ENCODE peak calls at places on chromosomes 13 and 19, in six cellular contexts. G, V, I, R, K and H are unnamed samples.

GRCh38 chr13:33870046-33870668 is 52.2 kb downstream of the RFC3 start:
- DNase-seq in G (no peak), V (peak; percentile 68), I (no peak), R (no peak), K (no peak), H (no peak)

GRCh38 chr13:67554296-67554695 is 324.2 kb upstream of the PCDH9 start:
- DNase-seq in G (no peak), V (no peak), I (no peak), R (no peak), K (no peak), H (no peak)

GRCh38 chr19:2475018-2475701 is 767 bp upstream of the GADD45B start:
- DNase-seq in G (peak; percentile 74), V (peak; percentile 78), I (peak; percentile 82), R (peak; percentile 64), K (peak; percentile 71), H (peak; percentile 88)

GRCh38 chr13:112204881-112205327 is 138.0 kb downstream of the SOX1 start:
- DNase-seq in G (peak; percentile 48), V (no peak), I (no peak), R (no peak), K (no peak), H (no peak)

GRCh38 chr13:69474286-69474685 is 633.3 kb upstream of the ATXN8OS start:
- DNase-seq in G (no peak), V (no peak), I (no peak), R (no peak), K (no peak), H (no peak)

GRCh38 chr13:112104873-112105234 is 37.9 kb downstream of the SOX1 start:
- DNase-seq in G (no peak), V (no peak), I (peak; percentile 33), R (no peak), K (no peak), H (no peak)

GRCh38 chr13:106963151-106963550 is 395.2 kb upstream of the ARGLU1 start:
- DNase-seq in G (no peak), V (no peak), I (no peak), R (no peak), K (no peak), H (no peak)

GRCh38 chr13:113120300-113121182 is 2.1 kb upstream of the F10 start:
- DNase-seq in G (no peak), V (peak; percentile 52), I (no peak), R (peak; percentile 13), K (no peak), H (peak; percentile 51)

GRCh38 chr19:34336781-34337271 is 28.2 kb upstream of the GPI start:
- DNase-seq in G (no peak), V (no peak), I (no peak), R (no peak), K (no peak), H (no peak)

GRCh38 chr13:92802776-92803175 is 423.8 kb upstream of the GPC6 start:
- DNase-seq in G (no peak), V (no peak), I (no peak), R (no peak), K (no peak), H (no peak)

GRCh38 chr19:46009530-46010510 is 13.0 kb downstream of the PGLYRP1 start:
- DNase-seq in G (peak; percentile 62), V (peak; percentile 72), I (peak; percentile 74), R (peak; percentile 61), K (peak; percentile 74), H (peak; percentile 80)

GRCh38 chr19:32969549-32969948 is 2.2 kb downstream of the CEP89 start:
- DNase-seq in G (no peak), V (no peak), I (peak; percentile 53), R (no peak), K (no peak), H (peak; percentile 65)

GRCh38 chr13:110683203-110683883 is 22.6 kb downstream of the CARS2 start:
- DNase-seq in G (no peak), V (no peak), I (no peak), R (no peak), K (no peak), H (no peak)

GRCh38 chr13:51317262-51317661 is 22.2 kb upstream of the SERPINE3 start:
- DNase-seq in G (no peak), V (no peak), I (no peak), R (no peak), K (no peak), H (no peak)

GRCh38 chr13:91024157-91024792 is 323.2 kb upstream of the MIR17HG start:
- DNase-seq in G (no peak), V (no peak), I (no peak), R (no peak), K (no peak), H (no peak)

GRCh38 chr19:33134571-33135041 is 2.7 kb downstream of the WDR88 start:
- DNase-seq in G (no peak), V (no peak), I (no peak), R (no peak), K (no peak), H (peak; percentile 78)

GRCh38 chr13:28349901-28350654 is 144.8 kb downstream of the FLT1 start:
- DNase-seq in G (peak; percentile 36), V (no peak), I (no peak), R (no peak), K (no peak), H (no peak)

GRCh38 chr19:3201911-3202310 is 16.2 kb downstream of the NCLN start:
- DNase-seq in G (no peak), V (no peak), I (no peak), R (no peak), K (no peak), H (no peak)

GRCh38 chr13:100573121-100573520 is 15.5 kb downstream of the GGACT start:
- DNase-seq in G (peak; percentile 55), V (peak; percentile 65), I (peak; percentile 77), R (peak; percentile 58), K (peak; percentile 75), H (no peak)

GRCh38 chr19:13098291-13099072 is 4.2 kb downstream of the LYL1 start:
- DNase-seq in G (no peak), V (no peak), I (peak; percentile 78), R (no peak), K (peak; percentile 58), H (no peak)

GRCh38 chr13:78762825-78763224 is 103.9 kb upstream of the OBI1 start:
- DNase-seq in G (no peak), V (no peak), I (no peak), R (no peak), K (no peak), H (no peak)

GRCh38 chr13:107927557-107927956 is 287.8 kb downstream of the LIG4 start:
- DNase-seq in G (no peak), V (no peak), I (no peak), R (no peak), K (no peak), H (no peak)

GRCh38 chr13:37640499-37640898 is 41.9 kb upstream of the POSTN start:
- DNase-seq in G (no peak), V (no peak), I (no peak), R (no peak), K (no peak), H (no peak)

GRCh38 chr13:50421457-50422130 is 406.4 kb downstream of the KCNRG start:
- DNase-seq in G (no peak), V (no peak), I (no peak), R (no peak), K (no peak), H (no peak)

GRCh38 chr19:52592301-52592700 is 22.2 kb downstream of the ZNF701 start:
- DNase-seq in G (no peak), V (no peak), I (no peak), R (no peak), K (no peak), H (no peak)

GRCh38 chr13:68927387-68928026 is 1180.1 kb upstream of the ATXN8OS start:
- DNase-seq in G (no peak), V (no peak), I (no peak), R (no peak), K (no peak), H (no peak)

GRCh38 chr13:62125451-62125850 is 709.8 kb upstream of the PCDH20 start:
- DNase-seq in G (no peak), V (no peak), I (no peak), R (no peak), K (no peak), H (no peak)

GRCh38 chr13:39777527-39778061 is 122.1 kb downstream of the COG6 start:
- DNase-seq in G (peak; percentile 31), V (no peak), I (no peak), R (no peak), K (no peak), H (no peak)
- TF ChIP-seq CTCF in G (peak; percentile 13), V (peak; percentile 8), I (no peak), R (no peak), K (no peak), H (no peak)

GRCh38 chr19:18427080-18427751 is 8.0 kb downstream of the SSBP4 start:
- DNase-seq in G (no peak), V (no peak), I (peak; percentile 68), R (peak; percentile 44), K (no peak), H (no peak)
- H3K4me1 ChIP-seq in G (peaks cover 76% of the 10 kb centered on the region), V (no peaks in the 10 kb centered on the region), I (peaks cover 4% of the 10 kb centered on the region), R (peaks cover 17% of the 10 kb centered on the region), K (peaks cover 6% of the 10 kb centered on the region), H (no peaks in the 10 kb centered on the region)

GRCh38 chr13:42214445-42214844 is 57.5 kb upstream of the AKAP11 start:
- DNase-seq in G (no peak), V (no peak), I (no peak), R (no peak), K (no peak), H (no peak)

GRCh38 chr13:42218576-42218975 is 53.4 kb upstream of the AKAP11 start:
- DNase-seq in G (no peak), V (no peak), I (no peak), R (no peak), K (no peak), H (no peak)

GRCh38 chr13:42219051-42219450 is 52.9 kb upstream of the AKAP11 start:
- DNase-seq in G (no peak), V (no peak), I (no peak), R (no peak), K (no peak), H (no peak)

GRCh38 chr13:42216422-42216735 is 55.6 kb upstream of the AKAP11 start:
- DNase-seq in G (no peak), V (no peak), I (no peak), R (no peak), K (no peak), H (no peak)

DNA sequence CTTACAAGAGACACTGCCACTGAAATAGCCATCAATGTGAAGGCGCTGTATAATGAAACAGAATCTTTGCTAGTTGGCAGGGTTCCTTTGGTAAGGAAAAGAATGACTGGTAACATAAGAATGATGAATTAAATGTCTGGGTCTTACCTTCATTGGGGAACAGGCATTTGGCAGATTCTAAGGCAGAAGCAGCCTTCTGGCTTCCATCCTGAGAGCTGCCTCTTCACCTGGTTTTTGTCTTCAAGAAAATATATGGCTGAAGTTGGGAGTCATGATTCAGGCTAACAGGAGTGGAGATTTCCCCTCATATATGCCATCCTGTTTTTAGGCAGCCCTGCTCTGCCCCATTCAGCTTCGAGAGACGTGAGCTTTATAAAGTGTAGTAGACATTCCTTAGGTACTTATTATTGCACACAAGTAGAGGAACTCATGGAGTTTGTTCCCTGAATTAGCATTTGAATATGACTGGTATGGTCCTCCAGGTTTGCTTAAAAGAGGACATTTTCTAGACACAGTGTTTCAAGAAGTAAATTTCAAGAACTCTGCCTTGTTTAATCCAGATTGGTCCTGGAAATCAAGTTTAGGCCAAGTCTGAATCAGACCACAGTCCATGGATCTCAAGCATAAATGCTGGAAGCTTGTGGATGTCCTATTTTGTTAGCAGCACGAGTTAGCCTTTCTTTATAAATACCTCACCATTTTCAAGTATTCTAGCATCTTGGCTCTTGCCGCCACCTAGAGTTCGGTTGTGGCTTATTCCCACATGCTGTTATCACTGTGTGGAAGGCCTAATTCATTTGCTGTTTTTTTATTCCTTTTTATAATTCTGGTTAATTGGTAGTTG is 56.2 kb upstream of the AKAP11 start:
- DNase-seq in G (no peak), V (no peak), I (no peak), R (no peak), K (peak; percentile 21), H (no peak)
- TF ChIP-seq CTCF in G (peak; percentile 8), V (peak; percentile 32), I (peak; percentile 17), R (no peak), K (no peak), H (peak; percentile 39)

GRCh38 chr19:1399745-1400144 is 1.6 kb downstream of the GAMT start:
- DNase-seq in G (no peak), V (peak; percentile 56), I (no peak), R (no peak), K (no peak), H (peak; percentile 74)
- H3K4me1 ChIP-seq in G (peaks cover 40% of the 10 kb centered on the region), V (no peaks in the 10 kb centered on the region), I (no peaks in the 10 kb centered on the region), R (peaks cover 16% of the 10 kb centered on the region), K (peaks cover 8% of the 10 kb centered on the region), H (peaks cover 14% of the 10 kb centered on the region)